ENCODE peak calls at places on chromosomes 1 and 21, in four cellular contexts. Q, R, T and C are unnamed samples.

GRCh38 chr1:205963352-205963751 is 20.1 kb upstream of the SLC26A9 start:
- DNase-seq in Q (peak), R (no peak), T (no peak), C (no peak)

GRCh38 chr1:30610917-30611316 is 112.5 kb downstream of the MATN1 start:
- DNase-seq in Q (no peak), R (no peak), T (peak), C (no peak)

GRCh38 chr1:38004284-38005101 is 821 bp downstream of the FHL3 start:
- DNase-seq in Q (no peak), R (peak), T (no peak), C (no peak)

GRCh38 chr1:66981679-66982078 is 56.9 kb downstream of the MIER1 start:
- DNase-seq in Q (no peak), R (no peak), T (no peak), C (no peak)

GRCh38 chr1:66022904-66023620 is 230.4 kb downstream of the PDE4B start:
- DNase-seq in Q (no peak), R (peak), T (no peak), C (no peak)

GRCh38 chr1:101238041-101238515 is 1.3 kb downstream of the S1PR1 start:
- DNase-seq in Q (no peak), R (peak), T (no peak), C (no peak)

GRCh38 chr21:37061926-37062591 is 10.8 kb downstream of the PIGP start:
- DNase-seq in Q (no peak), R (no peak), T (no peak), C (no peak)

GRCh38 chr21:39029086-39029772 is 154.0 kb downstream of the PSMG1 start:
- DNase-seq in Q (no peak), R (peak), T (no peak), C (no peak)

GRCh38 chr1:14955986-14956385 is 197.6 kb upstream of the TMEM51 start:
- DNase-seq in Q (no peak), R (no peak), T (peak), C (no peak)

GRCh38 chr1:18554101-18554500 is 73.4 kb downstream of the KLHDC7A start:
- DNase-seq in Q (no peak), R (no peak), T (no peak), C (no peak)

GRCh38 chr1:152367436-152367835 is 7.6 kb upstream of the FLG2 start:
- DNase-seq in Q (no peak), R (no peak), T (no peak), C (no peak)

GRCh38 chr1:156691665-156692408 is 13.5 kb downstream of the CRABP2 start:
- DNase-seq in Q (no peak), R (peak), T (no peak), C (no peak)

GRCh38 chr1:222171005-222171404 is 376.9 kb downstream of the HHIPL2 start:
- DNase-seq in Q (no peak), R (peak), T (no peak), C (peak)

GRCh38 chr1:43274125-43274803 is 4.5 kb downstream of the TMEM125 start:
- DNase-seq in Q (peak), R (no peak), T (no peak), C (no peak)

GRCh38 chr1:107664882-107665871 is 299.8 kb downstream of the VAV3 start:
- DNase-seq in Q (no peak), R (no peak), T (no peak), C (no peak)

GRCh38 chr1:61131716-61132115 is 49.4 kb downstream of the NFIA start:
- DNase-seq in Q (no peak), R (no peak), T (no peak), C (no peak)

GRCh38 chr21:26717146-26717739 is 128.0 kb downstream of the ADAMTS1 start:
- DNase-seq in Q (no peak), R (peak), T (no peak), C (no peak)

GRCh38 chr1:4010284-4010683 is 110.2 kb upstream of the C1orf174 start:
- DNase-seq in Q (no peak), R (no peak), T (no peak), C (no peak)

GRCh38 chr21:35048706-35049617 is at the start of gene RUNX1:
- DNase-seq in Q (peak), R (no peak), T (peak), C (no peak)

GRCh38 chr1:173868266-173869107 is at the start of gene ZBTB37:
- DNase-seq in Q (no peak), R (peak), T (peak), C (no peak)

GRCh38 chr1:185229981-185230380 is 73.0 kb downstream of the SWT1 start:
- DNase-seq in Q (no peak), R (no peak), T (no peak), C (no peak)

GRCh38 chr1:56712150-56712549 is 67.0 kb downstream of the PRKAA2 start:
- DNase-seq in Q (no peak), R (no peak), T (no peak), C (no peak)

GRCh38 chr1:23167353-23168078 is 1.1 kb downstream of the LUZP1 start:
- DNase-seq in Q (no peak), R (peak), T (peak), C (no peak)

GRCh38 chr1:39087109-39087834 is 61.1 kb downstream of the NDUFS5 start:
- DNase-seq in Q (no peak), R (no peak), T (no peak), C (no peak)

DNA sequence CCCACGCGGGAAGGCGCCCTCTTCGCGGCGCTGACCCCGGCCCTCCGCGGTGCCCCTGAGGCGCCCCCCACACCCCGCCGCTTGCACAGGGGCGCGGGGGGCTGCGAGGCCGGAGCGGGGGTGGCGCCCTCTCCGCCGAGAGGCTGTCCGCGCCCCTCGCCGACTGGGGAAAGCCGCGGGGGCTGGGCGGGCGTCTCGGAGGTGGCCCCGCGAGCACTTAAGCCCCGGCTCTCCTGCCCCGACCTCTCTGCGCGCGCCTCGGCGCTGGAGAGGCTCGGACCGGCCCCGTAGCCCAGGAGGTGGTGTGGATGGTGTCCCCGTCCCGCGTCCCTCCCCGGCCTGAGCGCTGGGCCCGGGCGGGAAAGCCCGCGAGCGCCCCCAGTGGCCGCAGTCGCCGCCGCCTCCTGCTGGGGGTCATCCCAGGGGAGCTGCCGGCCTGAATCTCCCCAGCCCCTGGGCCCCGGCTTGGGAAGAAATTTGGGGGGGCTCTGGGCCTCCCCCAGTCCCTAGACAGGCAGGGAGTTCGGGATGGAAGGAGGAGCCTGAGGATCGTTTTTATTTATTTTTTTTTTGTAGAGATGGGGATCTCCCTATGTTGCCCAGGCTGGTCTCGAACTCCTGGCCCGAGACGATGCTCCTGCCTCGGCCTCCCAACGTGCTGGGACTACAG is 1.9 kb upstream of the HES4 start:
- DNase-seq in Q (no peak), R (peak), T (peak), C (no peak)
- H3K27ac ChIP-seq in Q (no peak), R (peak), T (peak), C (peak)

DNA sequence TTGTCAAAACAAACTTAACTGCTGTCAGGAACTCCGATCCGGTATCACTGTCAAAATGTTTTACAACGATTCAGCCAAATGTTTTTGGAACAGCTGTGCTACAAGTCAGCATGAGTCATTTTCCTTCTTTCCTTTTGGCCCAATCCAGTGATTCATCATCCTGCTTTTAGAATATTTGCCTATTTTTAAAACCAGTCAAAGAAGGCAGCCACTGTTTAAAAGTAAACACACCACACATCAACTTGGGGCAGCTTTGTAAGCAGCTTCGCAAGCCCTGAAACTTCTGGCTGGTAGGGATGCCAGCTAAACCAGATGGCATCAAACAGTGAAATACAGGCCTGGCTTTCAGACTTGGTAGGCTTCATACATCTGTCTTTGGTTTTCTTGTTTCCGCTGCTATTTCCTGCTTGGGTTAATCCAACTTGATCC is 14.9 kb downstream of the MAP3K7CL start:
- DNase-seq in Q (no peak), R (no peak), T (no peak), C (peak)
- H3K27ac ChIP-seq in Q (no peak), R (no peak), T (peak), C (no peak)

DNA sequence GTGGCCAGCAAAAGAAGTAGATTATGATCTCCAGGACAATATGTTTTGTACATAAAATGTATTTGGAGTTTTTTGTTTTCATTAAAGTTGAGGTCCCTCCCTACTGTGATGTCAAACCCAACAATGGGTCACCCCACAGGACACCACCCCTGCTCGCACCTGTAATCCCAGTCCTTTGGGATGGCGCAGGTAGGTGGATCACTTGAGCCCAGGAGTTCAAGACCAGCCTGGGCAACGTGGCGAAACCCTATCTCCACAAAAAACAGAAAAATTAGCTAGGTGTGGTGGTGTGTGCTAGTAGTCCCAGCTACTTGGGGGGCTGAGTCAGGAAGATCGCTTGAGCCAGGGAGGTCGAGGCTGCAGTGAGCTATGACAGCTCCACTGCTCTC is 9.0 kb downstream of the ZBTB17 start:
- DNase-seq in Q (no peak), R (no peak), T (no peak), C (no peak)
- H3K27ac ChIP-seq in Q (no peak), R (no peak), T (no peak), C (no peak)

GRCh38 chr1:20614130-20614579 is 19.1 kb upstream of the PINK1 start:
- DNase-seq in Q (no peak), R (no peak), T (no peak), C (no peak)
- H3K27ac ChIP-seq in Q (no peak), R (peak), T (peak), C (peak)